ENCODE peak calls at places on chromosomes 5 and 9, in eight cellular contexts. R, C, I, B, S, N, K and G are unnamed samples.

GRCh38 chr5:59062986-59063683 is 480.3 kb downstream of the RAB3C start:
- DNase-seq in R (peak), C (peak), I (no peak), B (no peak), S (no peak), N (no peak), K (no peak), G (no peak)

GRCh38 chr9:135050072-135050990 is 37.1 kb upstream of the OLFM1 start:
- DNase-seq in R (no peak), C (no peak), I (no peak), B (no peak), S (no peak), N (no peak), K (no peak), G (peak)

GRCh38 chr5:40780858-40781257 is 17.3 kb downstream of the PRKAA1 start:
- DNase-seq in R (no peak), C (no peak), I (no peak), B (no peak), S (no peak), N (no peak), K (no peak), G (no peak)

GRCh38 chr9:136327313-136327971 is at the start of gene GPSM1:
- DNase-seq in R (peak), C (no peak), I (peak), B (no peak), S (peak), N (no peak), K (no peak), G (no peak)

GRCh38 chr5:4000960-4001359 is 405.3 kb downstream of the IRX1 start:
- DNase-seq in R (no peak), C (no peak), I (no peak), B (no peak), S (no peak), N (no peak), K (no peak), G (no peak)

GRCh38 chr9:137030528-137030927 is 1.4 kb downstream of the FUT7 start:
- DNase-seq in R (no peak), C (no peak), I (no peak), B (no peak), S (no peak), N (no peak), K (no peak), G (no peak)

GRCh38 chr5:149581192-149581861 is at the start of gene ARHGEF37:
- DNase-seq in R (no peak), C (peak), I (peak), B (peak), S (peak), N (peak), K (peak), G (peak)

GRCh38 chr9:4666042-4666699 is at the start of gene SPATA6L:
- DNase-seq in R (no peak), C (no peak), I (peak), B (peak), S (peak), N (peak), K (peak), G (no peak)

GRCh38 chr5:132094393-132095076 is 20.9 kb downstream of the CSF2 start:
- DNase-seq in R (peak), C (no peak), I (no peak), B (no peak), S (no peak), N (no peak), K (no peak), G (no peak)